ENCODE peak calls at places on chromosomes 6 and 20, in ten cellular contexts. One of them, this sample, is unnamed.

GRCh38 chr6:169539176-169539897 is 162.5 kb downstream of the WDR27 start:
- DNase-seq in NCI-H526: no peak
- DNase-seq in neural crest cell: no peak
- DNase-seq in NB4: no peak
- DNase-seq in foreskin fibroblast: peak
- DNase-seq in Caki2: no peak
- DNase-seq in neuronal stem cell: no peak
- DNase-seq in amygdala: no peak
- DNase-seq in transverse colon: no peak
- DNase-seq in right cardiac atrium: no peak
- DNase-seq in this sample: no peak

GRCh38 chr20:6562111-6562510 is 205.4 kb upstream of the BMP2 start:
- DNase-seq in neural crest cell: no peak
- DNase-seq in NB4: no peak
- DNase-seq in amygdala: no peak
- DNase-seq in NCI-H526: no peak
- DNase-seq in right cardiac atrium: no peak
- DNase-seq in transverse colon: no peak
- DNase-seq in neuronal stem cell: no peak
- DNase-seq in foreskin fibroblast: peak
- DNase-seq in Caki2: peak
- DNase-seq in this sample: no peak

GRCh38 chr20:53524589-53525311 is 68.9 kb downstream of the ZNF217 start:
- DNase-seq in Caki2: no peak
- DNase-seq in foreskin fibroblast: no peak
- DNase-seq in right cardiac atrium: no peak
- DNase-seq in NB4: no peak
- DNase-seq in neuronal stem cell: no peak
- DNase-seq in neural crest cell: no peak
- DNase-seq in amygdala: no peak
- DNase-seq in transverse colon: no peak
- DNase-seq in NCI-H526: no peak
- DNase-seq in this sample: no peak

GRCh38 chr6:53313784-53314382 is 34.9 kb downstream of the ELOVL5 start:
- DNase-seq in transverse colon: no peak
- DNase-seq in NCI-H526: no peak
- DNase-seq in neural crest cell: no peak
- DNase-seq in neuronal stem cell: no peak
- DNase-seq in foreskin fibroblast: peak
- DNase-seq in NB4: no peak
- DNase-seq in amygdala: no peak
- DNase-seq in right cardiac atrium: no peak
- DNase-seq in Caki2: no peak
- DNase-seq in this sample: no peak

GRCh38 chr6:26301638-26302037 is 63.4 kb upstream of the BTN3A2 start:
- DNase-seq in Caki2: no peak
- DNase-seq in neuronal stem cell: no peak
- DNase-seq in amygdala: no peak
- DNase-seq in transverse colon: no peak
- DNase-seq in NB4: no peak
- DNase-seq in neural crest cell: no peak
- DNase-seq in right cardiac atrium: no peak
- DNase-seq in foreskin fibroblast: no peak
- DNase-seq in NCI-H526: no peak
- DNase-seq in this sample: no peak

GRCh38 chr20:8803065-8803464 is 265.8 kb upstream of the PLCB4 start:
- DNase-seq in neural crest cell: no peak
- DNase-seq in NCI-H526: no peak
- DNase-seq in NB4: no peak
- DNase-seq in Caki2: no peak
- DNase-seq in foreskin fibroblast: no peak
- DNase-seq in amygdala: no peak
- DNase-seq in right cardiac atrium: no peak
- DNase-seq in neuronal stem cell: no peak
- DNase-seq in transverse colon: no peak
- DNase-seq in this sample: no peak

GRCh38 chr6:117298941-117299340 is 33.6 kb downstream of the VGLL2 start:
- DNase-seq in Caki2: no peak
- DNase-seq in foreskin fibroblast: no peak
- DNase-seq in right cardiac atrium: no peak
- DNase-seq in NB4: no peak
- DNase-seq in neural crest cell: no peak
- DNase-seq in NCI-H526: no peak
- DNase-seq in amygdala: no peak
- DNase-seq in transverse colon: no peak
- DNase-seq in neuronal stem cell: no peak
- DNase-seq in this sample: no peak

GRCh38 chr6:137631323-137631722 is 137.1 kb upstream of the OLIG3 start:
- DNase-seq in neuronal stem cell: no peak
- DNase-seq in neural crest cell: no peak
- DNase-seq in NB4: no peak
- DNase-seq in NCI-H526: no peak
- DNase-seq in right cardiac atrium: no peak
- DNase-seq in transverse colon: no peak
- DNase-seq in foreskin fibroblast: no peak
- DNase-seq in Caki2: no peak
- DNase-seq in amygdala: no peak
- DNase-seq in this sample: no peak

GRCh38 chr6:26401987-26402658 is at the start of gene BTN3A1:
- DNase-seq in NB4: peak
- DNase-seq in neural crest cell: peak
- DNase-seq in NCI-H526: peak
- DNase-seq in foreskin fibroblast: peak
- DNase-seq in right cardiac atrium: peak
- DNase-seq in amygdala: peak
- DNase-seq in transverse colon: peak
- DNase-seq in neuronal stem cell: peak
- DNase-seq in Caki2: peak
- DNase-seq in this sample: peak

GRCh38 chr6:121664199-121664598 is 228.8 kb downstream of the GJA1 start:
- DNase-seq in neuronal stem cell: no peak
- DNase-seq in NCI-H526: no peak
- DNase-seq in Caki2: no peak
- DNase-seq in amygdala: no peak
- DNase-seq in neural crest cell: no peak
- DNase-seq in foreskin fibroblast: no peak
- DNase-seq in NB4: no peak
- DNase-seq in right cardiac atrium: no peak
- DNase-seq in transverse colon: no peak
- DNase-seq in this sample: no peak

GRCh38 chr6:61833176-61833716 is 452.8 kb downstream of the KHDRBS2 start:
- DNase-seq in Caki2: no peak
- DNase-seq in amygdala: no peak
- DNase-seq in right cardiac atrium: no peak
- DNase-seq in neuronal stem cell: no peak
- DNase-seq in neural crest cell: no peak
- DNase-seq in foreskin fibroblast: no peak
- DNase-seq in transverse colon: no peak
- DNase-seq in NB4: no peak
- DNase-seq in NCI-H526: no peak
- DNase-seq in this sample: no peak

GRCh38 chr20:45959956-45960630 is 11.9 kb downstream of the ZNF335 start:
- DNase-seq in transverse colon: no peak
- DNase-seq in NCI-H526: no peak
- DNase-seq in neural crest cell: no peak
- DNase-seq in amygdala: no peak
- DNase-seq in Caki2: no peak
- DNase-seq in foreskin fibroblast: no peak
- DNase-seq in neuronal stem cell: no peak
- DNase-seq in NB4: no peak
- DNase-seq in right cardiac atrium: no peak
- DNase-seq in this sample: peak

GRCh38 chr6:26211963-26212362 is 124.7 kb downstream of the HFE start:
- DNase-seq in foreskin fibroblast: no peak
- DNase-seq in neural crest cell: no peak
- DNase-seq in neuronal stem cell: no peak
- DNase-seq in NCI-H526: no peak
- DNase-seq in right cardiac atrium: no peak
- DNase-seq in Caki2: no peak
- DNase-seq in NB4: peak
- DNase-seq in amygdala: no peak
- DNase-seq in transverse colon: no peak
- DNase-seq in this sample: no peak

GRCh38 chr6:5201271-5201670 is 59.5 kb downstream of the LYRM4 start:
- DNase-seq in Caki2: no peak
- DNase-seq in NCI-H526: no peak
- DNase-seq in right cardiac atrium: no peak
- DNase-seq in foreskin fibroblast: no peak
- DNase-seq in neural crest cell: no peak
- DNase-seq in neuronal stem cell: no peak
- DNase-seq in amygdala: no peak
- DNase-seq in NB4: no peak
- DNase-seq in transverse colon: no peak
- DNase-seq in this sample: no peak

GRCh38 chr20:64115171-64115911 is 8.0 kb upstream of the NPBWR2 start:
- DNase-seq in Caki2: no peak
- DNase-seq in NB4: no peak
- DNase-seq in amygdala: no peak
- DNase-seq in neural crest cell: no peak
- DNase-seq in foreskin fibroblast: no peak
- DNase-seq in transverse colon: no peak
- DNase-seq in neuronal stem cell: no peak
- DNase-seq in right cardiac atrium: no peak
- DNase-seq in NCI-H526: no peak
- DNase-seq in this sample: peak

GRCh38 chr6:123091091-123091895 is 95.3 kb downstream of the CLVS2 start:
- DNase-seq in amygdala: no peak
- DNase-seq in right cardiac atrium: no peak
- DNase-seq in foreskin fibroblast: peak
- DNase-seq in NCI-H526: no peak
- DNase-seq in NB4: no peak
- DNase-seq in transverse colon: no peak
- DNase-seq in neuronal stem cell: no peak
- DNase-seq in Caki2: peak
- DNase-seq in neural crest cell: no peak
- DNase-seq in this sample: no peak

GRCh38 chr6:151041686-151042085 is 176.2 kb downstream of the MTHFD1L start:
- DNase-seq in foreskin fibroblast: no peak
- DNase-seq in right cardiac atrium: no peak
- DNase-seq in NCI-H526: no peak
- DNase-seq in Caki2: no peak
- DNase-seq in transverse colon: no peak
- DNase-seq in NB4: no peak
- DNase-seq in neural crest cell: no peak
- DNase-seq in amygdala: no peak
- DNase-seq in neuronal stem cell: no peak
- DNase-seq in this sample: no peak

GRCh38 chr20:12072945-12073245 is 155.2 kb downstream of the BTBD3 start:
- DNase-seq in transverse colon: no peak
- DNase-seq in foreskin fibroblast: no peak
- DNase-seq in neural crest cell: no peak
- DNase-seq in Caki2: no peak
- DNase-seq in neuronal stem cell: no peak
- DNase-seq in right cardiac atrium: no peak
- DNase-seq in amygdala: no peak
- DNase-seq in NCI-H526: no peak
- DNase-seq in NB4: no peak
- DNase-seq in this sample: no peak

GRCh38 chr6:33018904-33019303 is 9.5 kb upstream of the HLA-DOA start:
- DNase-seq in foreskin fibroblast: peak
- DNase-seq in neuronal stem cell: no peak
- DNase-seq in amygdala: peak
- DNase-seq in Caki2: no peak
- DNase-seq in neural crest cell: no peak
- DNase-seq in right cardiac atrium: peak
- DNase-seq in transverse colon: peak
- DNase-seq in NCI-H526: peak
- DNase-seq in NB4: peak
- DNase-seq in this sample: peak

GRCh38 chr20:31919756-31920155 is 32.1 kb downstream of the PDRG1 start:
- DNase-seq in NB4: no peak
- DNase-seq in foreskin fibroblast: no peak
- DNase-seq in transverse colon: no peak
- DNase-seq in Caki2: no peak
- DNase-seq in neural crest cell: no peak
- DNase-seq in amygdala: no peak
- DNase-seq in right cardiac atrium: no peak
- DNase-seq in NCI-H526: no peak
- DNase-seq in neuronal stem cell: no peak
- DNase-seq in this sample: no peak

GRCh38 chr6:31784270-31784925 is 7.3 kb upstream of the VWA7 start:
- DNase-seq in NB4: no peak
- DNase-seq in right cardiac atrium: no peak
- DNase-seq in foreskin fibroblast: no peak
- DNase-seq in amygdala: no peak
- DNase-seq in neuronal stem cell: no peak
- DNase-seq in transverse colon: no peak
- DNase-seq in neural crest cell: no peak
- DNase-seq in NCI-H526: no peak
- DNase-seq in Caki2: no peak
- DNase-seq in this sample: no peak

GRCh38 chr6:12132351-12133222 is 120.5 kb downstream of the HIVEP1 start:
- DNase-seq in right cardiac atrium: no peak
- DNase-seq in amygdala: no peak
- DNase-seq in neural crest cell: no peak
- DNase-seq in foreskin fibroblast: peak
- DNase-seq in neuronal stem cell: no peak
- DNase-seq in Caki2: no peak
- DNase-seq in NCI-H526: no peak
- DNase-seq in NB4: no peak
- DNase-seq in transverse colon: no peak
- DNase-seq in this sample: no peak

GRCh38 chr6:115898246-115898645 is 162.4 kb downstream of the FRK start:
- DNase-seq in amygdala: no peak
- DNase-seq in foreskin fibroblast: peak
- DNase-seq in right cardiac atrium: no peak
- DNase-seq in transverse colon: no peak
- DNase-seq in NB4: no peak
- DNase-seq in neuronal stem cell: no peak
- DNase-seq in Caki2: no peak
- DNase-seq in neural crest cell: no peak
- DNase-seq in NCI-H526: no peak
- DNase-seq in this sample: no peak

GRCh38 chr6:13648850-13649249 is 33.7 kb downstream of the NOL7 start:
- DNase-seq in foreskin fibroblast: no peak
- DNase-seq in right cardiac atrium: no peak
- DNase-seq in NB4: no peak
- DNase-seq in neural crest cell: no peak
- DNase-seq in neuronal stem cell: no peak
- DNase-seq in NCI-H526: no peak
- DNase-seq in transverse colon: no peak
- DNase-seq in Caki2: no peak
- DNase-seq in amygdala: no peak
- DNase-seq in this sample: no peak

GRCh38 chr20:50759678-50760077 is 28.3 kb downstream of the PARD6B start:
- DNase-seq in transverse colon: no peak
- DNase-seq in NCI-H526: no peak
- DNase-seq in foreskin fibroblast: no peak
- DNase-seq in neuronal stem cell: no peak
- DNase-seq in amygdala: no peak
- DNase-seq in neural crest cell: no peak
- DNase-seq in NB4: peak
- DNase-seq in right cardiac atrium: no peak
- DNase-seq in Caki2: no peak
- DNase-seq in this sample: no peak

GRCh38 chr20:62735331-62735821 is 26.7 kb downstream of the NTSR1 start:
- DNase-seq in amygdala: no peak
- DNase-seq in NB4: peak
- DNase-seq in NCI-H526: no peak
- DNase-seq in foreskin fibroblast: peak
- DNase-seq in neural crest cell: no peak
- DNase-seq in transverse colon: peak
- DNase-seq in Caki2: no peak
- DNase-seq in right cardiac atrium: no peak
- DNase-seq in neuronal stem cell: no peak
- DNase-seq in this sample: peak

GRCh38 chr6:156694679-156695078 is 82.5 kb upstream of the ARID1B start:
- DNase-seq in amygdala: no peak
- DNase-seq in neuronal stem cell: no peak
- DNase-seq in NB4: no peak
- DNase-seq in right cardiac atrium: no peak
- DNase-seq in foreskin fibroblast: no peak
- DNase-seq in transverse colon: no peak
- DNase-seq in neural crest cell: no peak
- DNase-seq in Caki2: no peak
- DNase-seq in NCI-H526: no peak
- DNase-seq in this sample: no peak

GRCh38 chr20:22729616-22730236 is 145.4 kb upstream of the FOXA2 start:
- DNase-seq in amygdala: no peak
- DNase-seq in transverse colon: no peak
- DNase-seq in Caki2: no peak
- DNase-seq in neuronal stem cell: no peak
- DNase-seq in NCI-H526: no peak
- DNase-seq in foreskin fibroblast: no peak
- DNase-seq in right cardiac atrium: no peak
- DNase-seq in NB4: no peak
- DNase-seq in neural crest cell: no peak
- DNase-seq in this sample: no peak